ENCODE peak calls at places on chromosomes 2 and 18, in eight cellular contexts. K is NCI-H1105; W is stimulated activated CD8-positive, alpha-beta memory T cell treated with anti-CD3 and anti-CD28 coated beads, Interleukin-12 subunit alpha, Interleukin-12 subunit beta, amount 100 ng/mL, for 4 hours; F is EL; C is nucleus accumbens; S is PC-3; B is cerebellar cortex; P is activated T-cell treated with anti-CD3 and anti-CD28 coated beads, Interleukin-2, amount 50 U/mL, for 4 hours. X is an unnamed sample.

GRCh38 chr2:199596549-199596948 is 138.8 kb upstream of the SATB2 start:
- DNase-seq in W (no peak), P (no peak), S (peak), K (peak), C (no peak), B (peak), F (peak), X (peak)

GRCh38 chr2:150062416-150062815 is 425.1 kb downstream of the RND3 start:
- DNase-seq in F (no peak), C (no peak), P (no peak), S (no peak), W (no peak), K (no peak), B (no peak), X (no peak)

GRCh38 chr2:9318461-9319337 is 104.6 kb downstream of the ITGB1BP1 start:
- DNase-seq in P (no peak), S (no peak), K (no peak), B (no peak), W (no peak), C (no peak), F (no peak), X (peak)

GRCh38 chr18:23563377-23564043 is 22.8 kb downstream of the NPC1 start:
- DNase-seq in W (no peak), C (no peak), F (peak), K (no peak), S (no peak), B (no peak), P (no peak), X (no peak)

GRCh38 chr2:199470672-199471442 is 13.1 kb upstream of the SATB2 start:
- DNase-seq in C (no peak), F (no peak), W (no peak), K (no peak), B (no peak), S (no peak), P (no peak), X (no peak)

GRCh38 chr2:134231296-134231964 is 22.4 kb upstream of the MGAT5 start:
- DNase-seq in B (no peak), K (no peak), C (no peak), W (no peak), F (peak), S (no peak), P (no peak), X (no peak)

GRCh38 chr18:8106603-8107002 is 502.6 kb upstream of the RAB12 start:
- DNase-seq in W (no peak), F (peak), K (no peak), B (no peak), P (no peak), C (no peak), S (no peak), X (no peak)

GRCh38 chr18:11518788-11519685 is 90.4 kb upstream of the SLC35G4 start:
- DNase-seq in W (no peak), S (peak), B (no peak), K (peak), P (no peak), F (peak), C (no peak), X (peak)

GRCh38 chr2:46872876-46873631 is 42.6 kb downstream of the MCFD2 start:
- DNase-seq in W (no peak), S (no peak), P (no peak), F (no peak), B (no peak), C (no peak), K (no peak), X (no peak)

GRCh38 chr18:7333163-7333562 is 102.3 kb downstream of the LRRC30 start:
- DNase-seq in K (no peak), B (no peak), C (no peak), P (no peak), W (no peak), S (no peak), F (no peak), X (no peak)